ENCODE peak calls at places on chromosomes 1 and 21, in five cellular contexts. W is Ammon's horn, E is SK-N-SH, U is cardiac septum, B is prostate gland. J is an unnamed sample.

GRCh38 chr1:16067127-16067768 is 6.2 kb downstream of the FAM131C start:
- DNase-seq in U (no peak), E (peak; percentile 49), W (no peak), B (no peak), J (no peak)

GRCh38 chr21:43910460-43910859 is 45.4 kb downstream of the AGPAT3 start:
- DNase-seq in E (no peak), W (no peak), U (no peak), B (no peak), J (no peak)

GRCh38 chr21:45963225-45963555 is 18.4 kb upstream of the COL6A1 start:
- DNase-seq in W (no peak), B (no peak), E (no peak), U (no peak), J (no peak)

GRCh38 chr1:53945183-53945432 is 391 bp downstream of the IFT25 start:
- DNase-seq in U (no peak), E (no peak), B (no peak), W (no peak), J (no peak)

GRCh38 chr1:10561955-10562354 is 87.2 kb downstream of the PEX14 start:
- DNase-seq in U (no peak), W (no peak), B (no peak), E (no peak), J (no peak)

GRCh38 chr1:93330617-93331016 is 15.1 kb upstream of the DR1 start:
- DNase-seq in E (no peak), U (no peak), W (no peak), B (no peak), J (no peak)

GRCh38 chr1:20233866-20234265 is 47.5 kb upstream of the PLA2G2C start:
- DNase-seq in E (peak; percentile 69), U (no peak), W (peak; percentile 83), B (no peak), J (peak; percentile 50)

GRCh38 chr1:82565146-82565545 is 764.4 kb downstream of the ADGRL2 start:
- DNase-seq in B (peak; percentile 16), W (no peak), E (no peak), U (no peak), J (no peak)

GRCh38 chr1:178093958-178094751 is at the start of gene RASAL2:
- DNase-seq in W (peak; percentile 61), E (peak; percentile 93), U (peak; percentile 81), B (peak; percentile 41), J (peak; percentile 55)

GRCh38 chr21:19981938-19982337 is 1016.3 kb upstream of the NCAM2 start:
- DNase-seq in U (no peak), B (no peak), E (no peak), W (no peak), J (peak; percentile 3)

GRCh38 chr1:41657679-41658078 is 173.2 kb upstream of the EDN2 start:
- DNase-seq in W (no peak), B (no peak), U (peak; percentile 49), E (no peak), J (no peak)

GRCh38 chr1:7516341-7516740 is 254.8 kb upstream of the VAMP3 start:
- DNase-seq in B (no peak), E (peak; percentile 76), W (peak; percentile 20), U (no peak), J (no peak)

GRCh38 chr1:163980391-163980790 is 578.6 kb upstream of the PBX1 start:
- DNase-seq in W (no peak), U (no peak), E (no peak), B (no peak), J (no peak)

GRCh38 chr1:89821322-89822108 is 683 bp downstream of the LRRC8D start:
- DNase-seq in B (peak; percentile 8), W (peak; percentile 42), E (peak; percentile 85), U (peak; percentile 80), J (no peak)

GRCh38 chr21:40686526-40686925 is 160.4 kb downstream of the DSCAM start:
- DNase-seq in E (no peak), U (no peak), W (no peak), B (no peak), J (no peak)

GRCh38 chr1:152479792-152480595 is 30.6 kb upstream of the LCE5A start:
- DNase-seq in E (peak; percentile 43), W (no peak), B (no peak), U (no peak), J (no peak)

GRCh38 chr21:42349420-42350075 is 1.2 kb downstream of the TFF2 start:
- DNase-seq in U (no peak), W (no peak), E (no peak), B (no peak), J (no peak)

GRCh38 chr1:63327417-63328139 is 5.2 kb downstream of the FOXD3 start:
- DNase-seq in B (no peak), W (peak; percentile 16), U (peak; percentile 82), E (peak; percentile 89), J (no peak)

GRCh38 chr1:94325379-94326302 is 88.3 kb upstream of the ARHGAP29 start:
- DNase-seq in B (no peak), U (no peak), E (no peak), W (peak; percentile 21), J (no peak)

GRCh38 chr1:162305969-162306368 is 70.7 kb downstream of the SPATA46 start:
- DNase-seq in U (no peak), W (no peak), E (no peak), B (no peak), J (no peak)

GRCh38 chr1:13617108-13617507 is 33.5 kb downstream of the PDPN start:
- DNase-seq in B (no peak), E (no peak), W (no peak), U (no peak), J (no peak)

GRCh38 chr1:77990629-77991204 is 11.8 kb upstream of the FUBP1 start:
- DNase-seq in U (no peak), B (no peak), E (no peak), W (no peak), J (no peak)

GRCh38 chr1:240058049-240058448 is 33.6 kb upstream of the FMN2 start:
- DNase-seq in E (no peak), B (no peak), U (no peak), W (no peak), J (no peak)

GRCh38 chr1:214319930-214320329 is 39.0 kb downstream of the SMYD2 start:
- DNase-seq in W (no peak), B (no peak), U (no peak), E (no peak), J (no peak)

GRCh38 chr1:62117416-62117815 is 77.2 kb upstream of the L1TD1 start:
- DNase-seq in E (no peak), U (no peak), B (no peak), W (no peak), J (no peak)

GRCh38 chr1:51622455-51622913 is 5.6 kb downstream of the OSBPL9 start:
- DNase-seq in U (no peak), B (no peak), W (peak; percentile 39), E (no peak), J (no peak)

J was measured in globus pallidus.